ENCODE peak calls at places on chromosomes 16 and 17, in four cellular contexts. G is uterus, S is prostate gland, N is testis. T is an unnamed sample. For H3K4me1 and H3K27me3, the result is how much of the 10 kb centered on the place peaks cover.

GRCh38 chr16:87132361-87133014 is 184.7 kb downstream of the C16orf95 start:
- DNase-seq in G (no peak), S (no peak), N (peak), T (no peak)

GRCh38 chr17:32777922-32778321 is 99.0 kb downstream of the MYO1D start:
- DNase-seq in G (no peak), S (no peak), N (no peak), T (no peak)

GRCh38 chr17:72775237-72775636 is 317.3 kb downstream of the SLC39A11 start:
- DNase-seq in G (no peak), S (no peak), N (no peak), T (no peak)

GRCh38 chr17:73594598-73594997 is 49.6 kb downstream of the SDK2 start:
- DNase-seq in G (no peak), S (no peak), N (no peak), T (no peak)

GRCh38 chr17:55577687-55578086 is 66.4 kb upstream of the SMIM36 start:
- DNase-seq in G (no peak), S (no peak), N (no peak), T (no peak)

GRCh38 chr16:4597174-4597573 is 17.5 kb downstream of the UBALD1 start:
- DNase-seq in G (no peak), S (no peak), N (no peak), T (no peak)

GRCh38 chr16:75801307-75801706 is 75.0 kb upstream of the CPHXL start:
- DNase-seq in G (no peak), S (no peak), N (no peak), T (no peak)

GRCh38 chr16:81067166-81067565 is 9.9 kb downstream of the C16orf46 start:
- DNase-seq in G (no peak), S (no peak), N (no peak), T (no peak)

GRCh38 chr16:24748242-24748641 is 18.8 kb downstream of the TNRC6A start:
- DNase-seq in G (peak), S (peak), N (peak), T (peak)

GRCh38 chr17:37745801-37746426 is 1.1 kb upstream of the HNF1B start:
- DNase-seq in G (no peak), S (no peak), N (no peak), T (no peak)

GRCh38 chr17:8124350-8125195 is 667 bp upstream of the HES7 start:
- DNase-seq in G (no peak), S (no peak), N (no peak), T (no peak)
- H3K4me1 ChIP-seq in G (under half), S (under half), N (under half), T (under half)

GRCh38 chr16:27852116-27852515 is 211.4 kb downstream of the GSG1L start:
- DNase-seq in G (no peak), S (no peak), N (no peak), T (no peak)

GRCh38 chr16:27852681-27853080 is 210.8 kb downstream of the GSG1L start:
- DNase-seq in G (no peak), S (no peak), N (no peak), T (peak)

GRCh38 chr16:27853651-27854050 is 209.9 kb downstream of the GSG1L start:
- DNase-seq in G (no peak), S (no peak), N (no peak), T (no peak)

GRCh38 chr16:27851586-27851985 is 211.9 kb downstream of the GSG1L start:
- DNase-seq in G (no peak), S (no peak), N (no peak), T (no peak)

DNA sequence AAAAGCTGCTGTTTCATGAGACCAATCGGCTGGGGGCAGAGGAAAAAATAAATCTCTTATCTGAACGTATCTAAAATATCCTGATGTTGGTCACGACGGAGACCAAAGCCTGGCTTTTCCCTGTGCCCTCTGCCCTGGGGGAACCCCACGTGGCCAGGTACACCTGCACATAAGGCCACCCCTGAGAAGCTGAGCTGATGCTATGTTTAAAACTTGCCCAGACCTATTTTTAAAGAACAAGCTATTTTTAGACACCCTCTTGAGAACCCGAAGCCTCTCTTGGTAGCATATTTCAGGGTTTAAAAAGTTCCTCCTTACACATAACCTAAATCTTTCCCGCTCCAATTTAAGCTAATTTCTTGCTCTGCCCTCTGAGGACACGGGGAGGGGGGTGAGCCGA is 210.4 kb downstream of the GSG1L start:
- DNase-seq in G (no peak), S (no peak), N (no peak), T (no peak)
- H3K27me3 ChIP-seq in G (under half), S (under half), N (under half), T (under half)

GRCh38 chr17:39928868-39929651 is 1.5 kb downstream of the LRRC3C start:
- DNase-seq in G (no peak), S (no peak), N (no peak), T (no peak)

GRCh38 chr17:39926588-39927100 is 757 bp downstream of the ORMDL3 start:
- DNase-seq in G (peak), S (no peak), N (peak), T (peak)

GRCh38 chr17:39929657-39930407 is 2.3 kb downstream of the LRRC3C start:
- DNase-seq in G (no peak), S (no peak), N (no peak), T (no peak)

GRCh38 chr17:39927101-39927927 is at the start of the genes LRRC3C and ORMDL3:
- DNase-seq in G (peak), S (peak), N (peak), T (peak)

GRCh38 chr17:39927928-39928867 is 666 bp downstream of the LRRC3C start:
- DNase-seq in G (peak), S (peak), N (peak), T (peak)
- H3K4me1 ChIP-seq in G (under half), S (under half), N (under half), T (under half)

GRCh38 chr17:76077582-76078110 is 1.3 kb upstream of the ZACN start:
- DNase-seq in G (no peak), S (no peak), N (no peak), T (no peak)
- H3K27me3 ChIP-seq in G (under half), S (under half), N (under half), T (under half)

DNA sequence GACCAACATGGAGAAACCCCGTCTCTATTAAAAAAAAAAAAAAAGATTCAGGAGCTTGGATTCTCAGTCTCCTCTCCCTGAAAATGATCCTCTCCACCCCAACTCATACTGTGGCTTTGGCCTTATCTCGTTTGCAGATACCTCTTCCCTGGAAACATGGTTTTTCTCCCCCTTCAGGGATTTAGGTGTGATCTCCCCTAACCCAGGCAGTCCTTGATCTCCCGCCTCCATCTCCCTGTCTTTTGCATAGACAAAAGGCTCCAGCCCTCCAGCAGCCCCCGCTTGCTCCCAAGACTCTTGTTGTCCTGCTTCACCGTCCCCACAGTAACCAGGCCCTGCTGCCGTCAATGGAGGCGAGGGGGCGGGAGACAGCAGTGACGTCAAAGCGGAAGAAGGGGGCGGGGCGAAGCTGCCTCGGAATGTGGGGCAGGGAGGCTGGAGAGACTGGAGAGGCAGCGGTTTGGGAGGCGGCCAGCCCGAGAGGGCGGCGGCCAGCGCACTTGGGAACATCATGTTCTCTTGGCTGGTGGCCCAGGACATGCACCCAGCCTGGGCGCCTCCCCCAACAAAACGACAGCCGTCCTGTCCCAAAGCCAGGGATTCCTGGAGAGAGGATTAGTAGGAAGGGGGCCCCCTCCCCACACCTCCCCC is 1.9 kb upstream of the PER1 start:
- DNase-seq in G (peak), S (peak), N (peak), T (peak)
- H3K4me1 ChIP-seq in G (under half), S (under half), N (under half), T (half or more)

GRCh38 chr17:34617398-34617797 is 38.0 kb downstream of the TMEM132E start:
- DNase-seq in G (no peak), S (no peak), N (no peak), T (no peak)
- H3K27me3 ChIP-seq in G (under half), S (under half), N (under half), T (under half)

DNA sequence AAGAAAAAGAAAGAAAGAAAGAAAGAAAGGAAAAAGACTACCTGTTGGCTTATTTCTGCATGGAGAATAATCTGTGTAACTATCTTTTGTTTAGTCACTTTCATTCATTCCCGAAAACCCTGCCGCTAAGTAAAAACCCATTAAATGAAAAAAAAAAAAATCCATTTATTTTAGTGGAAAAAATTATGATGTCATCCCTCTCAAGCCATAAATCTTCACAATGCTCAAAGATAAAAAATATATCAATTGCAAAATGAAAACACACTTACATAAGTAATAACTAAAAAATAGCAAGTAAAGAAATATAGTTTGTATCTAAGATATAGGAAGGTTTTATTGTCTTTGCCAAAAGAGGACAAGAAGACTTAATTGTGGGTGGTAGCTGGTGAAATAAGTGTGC is 46.5 kb upstream of the CPPED1 start:
- DNase-seq in G (no peak), S (no peak), N (no peak), T (no peak)
- H3K4me1 ChIP-seq in G (under half), S (under half), N (under half), T (under half)